ENCODE peak calls at places on chromosome 16, in four cellular contexts. L is fibroblast of lung, C is endothelial cell of umbilical vein, N is neural progenitor cell. J is an unnamed sample.

GRCh38 chr16:67516296-67517177 is 12.1 kb upstream of the RIPOR1 start:
- DNase-seq in L (peak), C (peak), N (no peak), J (no peak)

GRCh38 chr16:11107781-11108465 is 148.1 kb downstream of the SOCS1 start:
- DNase-seq in L (peak), C (no peak), N (no peak), J (no peak)

GRCh38 chr16:65015577-65015976 is 106.3 kb downstream of the CDH11 start:
- DNase-seq in L (no peak), C (no peak), N (no peak), J (no peak)

GRCh38 chr16:71895679-71896385 is 501 bp downstream of the IST1 start:
- DNase-seq in L (peak), C (no peak), N (peak), J (no peak)

GRCh38 chr16:11639925-11640899 is 28.0 kb upstream of the SNN start:
- DNase-seq in L (peak), C (peak), N (peak), J (peak)

GRCh38 chr16:88315543-88316105 is 67.1 kb upstream of the ZNF469 start:
- DNase-seq in L (peak), C (peak), N (no peak), J (peak)

GRCh38 chr16:58127033-58127556 is 2.1 kb downstream of the CFAP20 start:
- DNase-seq in L (peak), C (peak), N (peak), J (no peak)

GRCh38 chr16:82582971-82583370 is 43.8 kb upstream of the CDH13 start:
- DNase-seq in L (peak), C (no peak), N (no peak), J (no peak)

GRCh38 chr16:28538733-28539596 is at the start of gene NUPR1:
- DNase-seq in L (peak), C (peak), N (no peak), J (peak)

GRCh38 chr16:49596119-49596518 is 222.5 kb downstream of the C16orf78 start:
- DNase-seq in L (peak), C (peak), N (peak), J (no peak)

GRCh38 chr16:57899771-57900661 is 70.9 kb downstream of the CNGB1 start:
- DNase-seq in L (peak), C (peak), N (peak), J (peak)

GRCh38 chr16:26709175-26709574 is 357.6 kb upstream of the C16orf82 start:
- DNase-seq in L (no peak), C (no peak), N (no peak), J (no peak)

GRCh38 chr16:78098087-78098486 is 1.4 kb upstream of the WWOX start:
- DNase-seq in L (no peak), C (no peak), N (no peak), J (no peak)

GRCh38 chr16:14447783-14448182 is 182.3 kb downstream of the PARN start:
- DNase-seq in L (no peak), C (no peak), N (no peak), J (no peak)

GRCh38 chr16:49128740-49129139 is 152.9 kb downstream of the CBLN1 start:
- DNase-seq in L (no peak), C (no peak), N (no peak), J (no peak)

GRCh38 chr16:50902457-50902856 is 160.6 kb downstream of the CYLD start:
- DNase-seq in L (no peak), C (no peak), N (no peak), J (no peak)

GRCh38 chr16:65660390-65660789 is 538.5 kb upstream of the CDH11 start:
- DNase-seq in L (peak), C (no peak), N (no peak), J (no peak)

GRCh38 chr16:57802635-57803412 is 533 bp upstream of the KIFC3 start:
- DNase-seq in L (peak), C (no peak), N (peak), J (no peak)

GRCh38 chr16:49967012-49967559 is 57.9 kb upstream of the CNEP1R1 start:
- DNase-seq in L (no peak), C (no peak), N (no peak), J (no peak)

GRCh38 chr16:88532434-88533241 is 37.6 kb upstream of the ZC3H18 start:
- DNase-seq in L (no peak), C (no peak), N (no peak), J (no peak)

GRCh38 chr16:64011650-64012049 is 1110.2 kb downstream of the CDH11 start:
- DNase-seq in L (no peak), C (no peak), N (no peak), J (no peak)

GRCh38 chr16:11696266-11697012 is 28.2 kb downstream of the SNN start:
- DNase-seq in L (no peak), C (no peak), N (no peak), J (no peak)

GRCh38 chr16:22770866-22771265 is 43.1 kb upstream of the HS3ST2 start:
- DNase-seq in L (no peak), C (no peak), N (no peak), J (no peak)

GRCh38 chr16:86637744-86638143 is 59.4 kb downstream of the FOXL1 start:
- DNase-seq in L (no peak), C (no peak), N (no peak), J (no peak)

GRCh38 chr16:85746431-85747227 is 4.3 kb downstream of the C16orf74 start:
- DNase-seq in L (peak), C (no peak), N (no peak), J (peak)

GRCh38 chr16:78058165-78058564 is 35.8 kb downstream of the CLEC3A start:
- DNase-seq in L (no peak), C (no peak), N (no peak), J (no peak)

GRCh38 chr16:69929480-69929879 is 21.7 kb upstream of the CLEC18A start:
- DNase-seq in L (no peak), C (no peak), N (no peak), J (no peak)

GRCh38 chr16:14088155-14088753 is 17.1 kb downstream of the MRTFB start:
- DNase-seq in L (no peak), C (no peak), N (no peak), J (no peak)

GRCh38 chr16:89187337-89188063 is 12.8 kb downstream of the SLC22A31 start:
- DNase-seq in L (peak), C (no peak), N (peak), J (peak)

GRCh38 chr16:62034236-62035114 is 1.8 kb downstream of the CDH8 start:
- DNase-seq in L (no peak), C (no peak), N (peak), J (no peak)

GRCh38 chr16:75385507-75386152 is 47.7 kb downstream of the CFDP1 start:
- DNase-seq in L (peak), C (peak), N (peak), J (no peak)

GRCh38 chr16:81469183-81469677 is 24.6 kb downstream of the CMIP start:
- DNase-seq in L (no peak), C (no peak), N (no peak), J (no peak)
- TF ChIP-seq EZH2 in L (no peak), C (no peak), N (no peak), J (no peak)

GRCh38 chr16:7792346-7792745 is 459.7 kb downstream of the RBFOX1 start:
- DNase-seq in L (no peak), C (no peak), N (no peak), J (no peak)
- H2AFZ ChIP-seq in L (no peak), C (no peak), N (no peak), J (no peak)

GRCh38 chr16:73022534-73022933 is 25.4 kb downstream of the ZFHX3 start:
- DNase-seq in L (no peak), C (no peak), N (no peak), J (no peak)
- TF ChIP-seq CTCF in L (peak), C (no peak), N (no peak), J (no peak)

DNA sequence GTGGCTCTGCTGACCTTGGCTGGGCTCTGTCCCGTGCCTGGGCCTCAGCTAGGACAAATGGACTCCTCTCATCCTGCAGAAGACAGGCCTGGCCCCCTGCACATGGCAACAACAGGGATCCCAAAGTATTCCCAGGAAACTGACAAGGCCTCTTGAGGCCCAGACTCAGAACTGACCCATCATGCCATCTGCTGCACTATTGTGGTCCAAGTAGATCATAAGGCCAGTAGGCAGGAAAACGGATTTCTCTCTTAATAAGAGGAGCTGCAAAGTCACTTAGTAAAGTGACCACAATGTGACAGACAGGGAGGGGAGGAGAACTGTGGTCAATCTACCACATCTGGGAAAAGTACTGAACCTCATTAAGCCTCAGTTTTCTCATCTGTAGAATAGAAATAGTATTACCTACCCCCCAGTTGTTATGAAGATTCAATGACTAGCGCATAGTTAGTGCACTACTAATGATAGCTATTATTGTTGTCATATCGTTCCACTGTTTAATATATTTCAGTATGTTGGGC is 62.1 kb upstream of the TNRC6A start:
- DNase-seq in L (no peak), C (no peak), N (no peak), J (no peak)
- TF ChIP-seq EZH2 in L (no peak), C (no peak), N (no peak), J (no peak)

GRCh38 chr16:84137287-84137686 is 7.7 kb downstream of the HSDL1 start:
- DNase-seq in L (no peak), C (no peak), N (no peak), J (no peak)

GRCh38 chr16:84138500-84138823 is 6.5 kb downstream of the HSDL1 start:
- DNase-seq in L (no peak), C (no peak), N (no peak), J (no peak)

GRCh38 chr16:84139628-84140258 is 5.2 kb downstream of the HSDL1 start:
- DNase-seq in L (no peak), C (no peak), N (no peak), J (no peak)

GRCh38 chr16:84137769-84138357 is 7.1 kb downstream of the HSDL1 start:
- DNase-seq in L (no peak), C (no peak), N (no peak), J (no peak)

GRCh38 chr16:84138824-84139627 is 6.0 kb downstream of the HSDL1 start:
- DNase-seq in L (peak), C (no peak), N (peak), J (peak)
- H2AFZ ChIP-seq in L (no peak), C (no peak), N (no peak), J (peak)

DNA sequence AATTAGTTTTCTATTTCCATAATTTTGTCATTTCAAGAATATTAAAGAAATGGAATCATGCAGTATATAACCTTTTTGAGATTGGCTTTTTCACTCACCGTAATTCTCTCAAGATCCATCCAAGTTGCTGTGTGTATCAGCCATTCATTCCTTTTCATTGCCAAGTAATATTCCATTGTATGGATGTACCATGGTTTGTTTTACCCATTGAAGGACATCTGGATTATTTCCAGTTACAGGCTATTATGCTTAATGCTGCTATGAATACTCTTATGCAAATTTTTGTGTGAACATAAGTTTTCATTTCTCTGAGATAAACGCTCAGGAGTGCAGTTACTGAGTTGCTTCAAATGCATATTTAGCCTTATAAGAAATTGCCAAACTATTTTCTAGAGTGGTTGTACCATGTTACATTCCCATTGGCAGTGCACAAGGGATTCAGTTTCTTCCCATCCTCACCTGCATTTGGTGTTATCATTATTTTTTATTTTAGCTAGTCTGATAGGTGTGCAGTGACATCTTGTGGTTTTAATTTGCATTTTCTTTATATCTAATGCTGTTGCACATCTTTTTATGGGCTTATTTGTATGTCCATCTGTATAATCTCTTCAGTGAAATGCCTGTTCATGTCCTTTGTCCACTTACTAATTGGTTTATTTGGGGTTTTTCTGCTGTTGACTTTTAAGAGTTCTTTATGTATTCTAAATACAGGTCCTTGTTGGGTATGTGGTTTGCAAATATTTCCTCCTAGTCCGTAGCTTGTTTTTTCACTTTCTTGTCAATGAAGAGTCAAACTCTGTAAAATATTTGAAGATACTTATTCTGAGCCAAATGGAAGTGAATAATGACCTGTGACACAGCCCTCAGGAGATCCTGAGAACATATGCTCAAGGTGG is 32.7 kb downstream of the BMERB1 start:
- DNase-seq in L (no peak), C (no peak), N (no peak), J (peak)
- TF ChIP-seq CTCF in L (no peak), C (no peak), N (no peak), J (peak)

GRCh38 chr16:17358846-17359245 is 111.9 kb downstream of the XYLT1 start:
- DNase-seq in L (peak), C (no peak), N (peak), J (no peak)

GRCh38 chr16:17358350-17358749 is 112.4 kb downstream of the XYLT1 start:
- DNase-seq in L (no peak), C (no peak), N (no peak), J (no peak)

GRCh38 chr16:17354121-17354750 is 116.5 kb downstream of the XYLT1 start:
- DNase-seq in L (no peak), C (no peak), N (peak), J (no peak)

GRCh38 chr16:17357302-17358062 is 113.3 kb downstream of the XYLT1 start:
- DNase-seq in L (no peak), C (no peak), N (no peak), J (no peak)

DNA sequence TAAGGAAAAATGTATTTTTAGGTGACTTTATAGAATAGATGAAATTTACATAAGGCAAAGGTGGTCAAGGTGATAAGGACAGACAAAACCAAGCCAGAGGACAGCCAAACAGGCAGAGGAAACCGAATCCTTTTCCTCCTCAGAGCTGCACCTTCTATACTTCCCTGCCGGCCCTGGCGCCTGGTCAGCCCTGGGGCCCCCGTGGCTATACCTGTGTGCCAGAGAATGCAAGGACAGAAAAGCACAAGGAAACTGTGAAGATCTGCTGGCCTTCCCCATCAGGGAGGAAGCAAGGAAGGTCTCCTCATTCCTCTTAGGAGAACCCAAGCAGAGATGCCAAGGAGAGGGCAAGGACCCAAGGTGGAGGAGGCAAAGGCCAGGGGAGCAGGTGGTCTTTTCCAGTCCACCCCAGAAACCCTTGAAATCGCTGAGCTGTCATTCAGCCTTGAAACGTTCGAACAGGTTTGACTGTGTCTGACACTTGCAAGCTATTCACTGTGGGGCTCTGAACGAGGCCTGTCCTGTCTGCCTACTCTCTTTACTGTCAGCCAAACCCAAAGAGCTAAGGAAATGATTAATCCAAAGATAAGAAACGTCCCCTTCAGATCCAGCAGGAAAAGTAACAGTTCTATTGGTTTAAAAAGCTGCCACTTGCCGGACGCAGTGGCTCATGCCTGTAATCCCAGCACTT is 114.4 kb downstream of the XYLT1 start:
- DNase-seq in L (no peak), C (no peak), N (no peak), J (no peak)
- TF ChIP-seq EZH2 in L (no peak), C (no peak), N (no peak), J (no peak)

DNA sequence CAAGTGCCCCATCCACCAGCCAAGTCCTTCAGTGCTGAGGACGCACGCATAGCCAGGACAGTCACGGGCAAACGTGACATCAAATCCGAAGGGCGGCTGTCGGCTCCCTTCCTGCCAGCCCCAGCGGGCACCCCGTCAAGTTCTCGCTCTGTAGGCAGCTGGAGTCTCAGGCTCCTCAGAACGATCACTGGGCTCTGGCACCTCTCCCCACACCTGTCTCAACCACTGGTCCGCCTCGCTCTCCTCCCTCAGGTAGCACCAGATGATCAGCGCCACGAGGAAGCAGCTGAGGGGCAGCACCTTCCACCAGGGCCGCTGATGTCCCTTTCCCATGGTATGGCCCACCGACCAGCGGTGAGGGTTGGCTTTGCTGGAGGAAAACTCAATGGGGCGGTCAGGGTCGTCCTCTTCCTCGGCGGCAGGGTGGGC is 422 bp downstream of the UQCC4 start:
- DNase-seq in L (no peak), C (no peak), N (no peak), J (no peak)
- H2AFZ ChIP-seq in L (no peak), C (peak), N (no peak), J (peak)

GRCh38 chr16:56204836-56205235 is 13.5 kb downstream of the GNAO1 start:
- DNase-seq in L (no peak), C (no peak), N (no peak), J (no peak)

GRCh38 chr16:56201030-56201429 is 9.7 kb downstream of the GNAO1 start:
- DNase-seq in L (no peak), C (no peak), N (no peak), J (no peak)

GRCh38 chr16:56202036-56202435 is 10.7 kb downstream of the GNAO1 start:
- DNase-seq in L (peak), C (no peak), N (no peak), J (no peak)

GRCh38 chr16:56199164-56199563 is 7.9 kb downstream of the GNAO1 start:
- DNase-seq in L (no peak), C (no peak), N (no peak), J (no peak)

GRCh38 chr16:56203052-56203451 is 11.8 kb downstream of the GNAO1 start:
- DNase-seq in L (peak), C (no peak), N (peak), J (no peak)
- TF ChIP-seq CTCF in L (no peak), C (no peak), N (peak), J (peak)